ENCODE peak calls at places on chromosomes 6 and 20, in four cellular contexts. G, M, K and L are unnamed samples.

GRCh38 chr20:11814276-11814675 is 103.4 kb upstream of the BTBD3 start:
- DNase-seq in K (no peak), G (no peak), M (no peak), L (no peak)

GRCh38 chr6:39432311-39433025 is 110.0 kb upstream of the KCNK16 start:
- DNase-seq in G (no peak), M (no peak), K (no peak), L (no peak)

GRCh38 chr6:19465760-19466159 is 371.4 kb upstream of the ID4 start:
- DNase-seq in G (no peak), K (no peak), M (no peak), L (peak; percentile 58)

GRCh38 chr6:147693185-147693584 is 184.7 kb downstream of the SAMD5 start:
- DNase-seq in M (no peak), K (no peak), G (no peak), L (no peak)

GRCh38 chr6:155040154-155040553 is 45.0 kb downstream of the TIAM2 start:
- DNase-seq in G (no peak), M (no peak), K (no peak), L (no peak)

GRCh38 chr6:89997456-89998445 is 103.5 kb downstream of the GJA10 start:
- DNase-seq in G (no peak), M (no peak), K (no peak), L (no peak)

GRCh38 chr6:134287863-134288537 is 29.9 kb downstream of the SGK1 start:
- DNase-seq in M (no peak), K (peak; percentile 42), G (no peak), L (peak; percentile 53)

GRCh38 chr6:3775386-3775785 is 23.9 kb upstream of the PXDC1 start:
- DNase-seq in M (no peak), K (no peak), G (no peak), L (no peak)

GRCh38 chr6:13593720-13594119 is 19.3 kb downstream of the SIRT5 start:
- DNase-seq in G (no peak), M (no peak), K (no peak), L (no peak)

GRCh38 chr6:132147530-132148011 is 196.4 kb upstream of the CCN2 start:
- DNase-seq in K (no peak), G (no peak), M (no peak), L (no peak)

GRCh38 chr6:43877463-43878126 is 107.6 kb downstream of the VEGFA start:
- DNase-seq in M (no peak), K (no peak), G (peak; percentile 91), L (no peak)
- TF ChIP-seq POLR2AphosphoS2 in M (no peak), K (no peak), G (no peak), L (no peak)

GRCh38 chr6:108673153-108673552 is 112.4 kb downstream of the FOXO3 start:
- DNase-seq in K (no peak), G (no peak), M (no peak), L (no peak)
- TF ChIP-seq POLR2AphosphoS2 in K (no peak), G (no peak), M (no peak), L (no peak)

DNA sequence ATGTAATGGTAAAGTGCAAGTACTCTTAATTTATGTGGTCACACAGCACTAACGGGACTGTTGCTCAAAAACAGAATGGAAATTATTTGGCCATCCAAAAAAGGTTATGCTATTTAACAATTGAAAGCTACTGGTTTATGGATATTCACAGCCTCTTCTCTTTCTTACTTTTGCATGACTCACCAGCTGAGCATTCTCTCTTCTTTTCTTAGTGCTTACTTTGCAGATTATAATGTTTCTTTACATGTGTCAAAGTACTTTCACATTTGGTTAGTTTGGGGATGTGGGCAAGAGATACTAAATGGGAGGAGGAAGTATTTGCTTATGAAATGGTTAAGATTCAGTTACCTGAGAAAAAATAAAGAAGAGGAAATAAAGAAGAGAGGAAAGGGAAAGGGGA is 610.5 kb downstream of the HTR1B start:
- DNase-seq in K (no peak), M (no peak), G (no peak), L (no peak)
- TF ChIP-seq POLR2AphosphoS2 in K (no peak), M (no peak), G (no peak), L (no peak)

GRCh38 chr6:138734585-138734984 is 39.0 kb upstream of the CCDC28A start:
- DNase-seq in M (no peak), G (no peak), K (no peak), L (no peak)
- TF ChIP-seq POLR2AphosphoS2 in M (no peak), G (no peak), K (no peak), L (no peak)

GRCh38 chr20:59322101-59322500 is 21.7 kb downstream of the EDN3 start:
- DNase-seq in K (no peak), M (no peak), G (no peak), L (no peak)

GRCh38 chr20:59320426-59320825 is 20.0 kb downstream of the EDN3 start:
- DNase-seq in K (no peak), G (no peak), M (no peak), L (no peak)

GRCh38 chr20:59322813-59323469 is 22.5 kb downstream of the EDN3 start:
- DNase-seq in M (no peak), K (no peak), G (no peak), L (no peak)

GRCh38 chr20:59318803-59319202 is 18.4 kb downstream of the EDN3 start:
- DNase-seq in M (no peak), G (no peak), K (no peak), L (no peak)

DNA sequence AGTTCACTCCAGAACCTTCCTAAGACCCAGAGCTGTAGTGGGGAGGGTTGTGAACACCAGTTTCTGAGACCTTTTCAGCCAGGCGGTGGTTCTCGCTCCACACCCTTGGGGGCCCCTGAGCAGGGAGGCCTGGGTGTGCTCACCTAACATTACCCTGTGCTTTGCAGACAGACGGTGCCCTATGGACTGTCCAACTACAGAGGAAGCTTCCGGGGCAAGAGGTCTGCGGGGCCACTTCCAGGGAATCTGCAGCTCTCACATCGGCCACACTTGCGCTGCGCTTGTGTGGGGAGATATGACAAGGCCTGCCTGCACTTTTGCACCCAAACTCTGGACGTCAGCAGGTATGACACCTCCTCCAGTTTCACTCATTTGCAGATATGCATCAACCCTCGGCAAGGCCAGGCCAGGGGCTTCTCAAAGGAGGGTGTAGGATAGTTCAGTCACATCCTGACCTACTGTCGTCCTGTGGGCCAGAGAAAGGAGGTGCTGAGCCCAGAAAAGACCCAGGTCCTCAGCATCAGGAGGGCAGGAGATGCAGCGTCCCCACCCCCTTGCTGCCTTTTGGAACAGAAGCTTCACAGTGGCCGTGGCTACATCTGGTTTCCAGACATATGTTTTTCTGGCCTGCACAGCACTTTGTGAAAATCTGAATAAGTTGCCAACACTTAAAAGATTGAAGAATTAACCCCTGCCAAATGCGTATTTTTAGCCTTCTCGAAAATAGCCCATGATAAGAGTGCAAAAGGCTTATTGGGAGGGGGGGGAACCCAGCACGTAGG is 20.6 kb downstream of the EDN3 start:
- DNase-seq in M (no peak), K (no peak), G (no peak), L (no peak)
- TF ChIP-seq POLR2AphosphoS2 in M (no peak), K (no peak), G (no peak), L (no peak)

DNA sequence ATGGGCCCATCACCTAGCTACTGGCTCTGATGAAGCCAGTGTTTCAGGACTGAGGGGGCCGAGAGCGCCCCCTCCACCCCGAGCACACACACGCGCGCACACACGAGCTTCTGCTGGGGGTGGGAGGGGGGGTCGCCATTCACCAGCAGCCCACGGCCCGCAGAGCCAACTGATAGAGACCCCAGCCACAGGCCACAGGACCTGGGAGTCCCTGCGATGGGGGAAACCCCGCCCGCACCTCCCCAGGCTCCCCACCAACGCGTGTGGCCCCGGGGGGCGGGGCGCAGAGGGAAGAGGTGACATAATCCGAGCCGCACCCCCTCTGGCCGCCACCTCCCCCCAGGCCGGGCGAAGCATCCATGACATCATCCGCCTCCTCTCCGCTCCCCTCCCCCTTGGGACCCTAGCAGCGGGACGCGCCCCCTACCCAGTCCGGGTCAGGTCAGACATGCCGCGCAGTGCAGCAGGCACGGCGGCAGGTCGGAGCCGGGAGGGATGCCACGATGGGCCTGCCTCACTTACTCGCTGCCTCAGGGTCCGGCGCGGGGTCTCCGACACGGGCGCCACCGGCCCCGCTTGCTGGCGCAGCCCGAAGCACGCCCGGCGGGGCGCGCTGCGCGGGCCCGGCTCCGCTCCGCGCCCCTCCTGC is at the start of gene LZTS3:
- DNase-seq in M (peak; percentile 63), K (no peak), G (peak; percentile 84), L (peak; percentile 84)
- TF ChIP-seq POLR2AphosphoS2 in M (no peak), K (no peak), G (no peak), L (no peak)

GRCh38 chr20:24236204-24236603 is 233.2 kb upstream of the SYNDIG1 start:
- DNase-seq in M (no peak), G (no peak), K (no peak), L (no peak)
- TF ChIP-seq POLR2AphosphoS2 in M (no peak), G (no peak), K (no peak), L (no peak)

GRCh38 chr6:6494677-6495076 is 93.8 kb upstream of the LY86 start:
- DNase-seq in G (peak; percentile 28), K (peak; percentile 45), M (peak; percentile 23), L (peak; percentile 3)
- TF ChIP-seq POLR2AphosphoS2 in G (no peak), K (no peak), M (no peak), L (no peak)

GRCh38 chr6:130183271-130184222 is 39.2 kb downstream of the SAMD3 start:
- DNase-seq in G (no peak), K (no peak), M (no peak), L (no peak)

GRCh38 chr6:130182466-130182865 is 40.3 kb downstream of the SAMD3 start:
- DNase-seq in K (no peak), G (no peak), M (no peak), L (no peak)

GRCh38 chr6:130176378-130176777 is 46.4 kb downstream of the SAMD3 start:
- DNase-seq in G (no peak), M (no peak), K (no peak), L (no peak)

GRCh38 chr6:130178692-130179091 is 44.1 kb downstream of the SAMD3 start:
- DNase-seq in M (peak; percentile 39), G (no peak), K (no peak), L (peak; percentile 21)
- TF ChIP-seq POLR2AphosphoS2 in M (no peak), G (no peak), K (no peak), L (no peak)